ENCODE peak calls at places on chromosomes 11 and 22, in four cellular contexts. K is neuronal stem cell, S is ovary, E is tibial artery. R is an unnamed sample.

GRCh38 chr22:18063311-18063710 is 14.5 kb upstream of the PEX26 start:
- DNase-seq in S (no peak), K (no peak), E (no peak), R (no peak)

GRCh38 chr11:44755553-44756505 is 29.1 kb downstream of the TSPAN18 start:
- DNase-seq in K (no peak), S (no peak), E (peak; percentile 57), R (no peak)

GRCh38 chr22:50079689-50080465 is 5.3 kb downstream of the MLC1 start:
- DNase-seq in E (no peak), S (no peak), K (no peak), R (no peak)

GRCh38 chr11:44572884-44573283 is 7.4 kb downstream of the CD82 start:
- DNase-seq in S (no peak), E (no peak), K (no peak), R (no peak)

GRCh38 chr11:60762851-60763691 is 6.4 kb downstream of the MS4A15 start:
- DNase-seq in K (no peak), E (peak; percentile 3), S (no peak), R (no peak)

GRCh38 chr11:133746663-133747306 is 98.5 kb downstream of the SPATA19 start:
- DNase-seq in E (no peak), S (no peak), K (no peak), R (no peak)

GRCh38 chr22:49869091-49869830 is 15.6 kb downstream of the ZBED4 start:
- DNase-seq in E (no peak), S (no peak), K (no peak), R (no peak)

GRCh38 chr22:39308614-39309363 is 10.6 kb downstream of the RPL3 start:
- DNase-seq in S (peak; percentile 71), E (peak; percentile 85), K (no peak), R (no peak)

GRCh38 chr11:2468363-2469240 is 23.8 kb downstream of the KCNQ1 start:
- DNase-seq in S (no peak), E (no peak), K (no peak), R (no peak)

GRCh38 chr11:116821050-116821918 is 1.8 kb downstream of the APOA4 start:
- DNase-seq in E (peak; percentile 3), S (no peak), K (no peak), R (no peak)

GRCh38 chr11:46949297-46949696 is 12.7 kb downstream of the CSTPP1 start:
- DNase-seq in S (no peak), K (no peak), E (no peak), R (no peak)

GRCh38 chr11:97948793-97949192 is 1072.0 kb upstream of the CNTN5 start:
- DNase-seq in K (no peak), E (no peak), S (no peak), R (no peak)

GRCh38 chr11:75463106-75463774 is 30.2 kb upstream of the KLHL35 start:
- DNase-seq in S (no peak), K (no peak), E (no peak), R (no peak)

GRCh38 chr11:62752994-62753735 is 795 bp downstream of the ZBTB3 start:
- DNase-seq in E (no peak), K (no peak), S (no peak), R (no peak)

GRCh38 chr11:28834877-28835276 is 726.7 kb downstream of the METTL15 start:
- DNase-seq in S (no peak), E (no peak), K (no peak), R (no peak)

GRCh38 chr11:100356035-100356434 is 331.1 kb upstream of the ARHGAP42 start:
- DNase-seq in S (no peak), E (no peak), K (no peak), R (no peak)

GRCh38 chr22:37498289-37498909 is 12.2 kb upstream of the MFNG start:
- DNase-seq in E (no peak), S (no peak), K (peak; percentile 48), R (peak; percentile 71)

GRCh38 chr11:75072582-75072981 is 24.1 kb downstream of the OR2AT4 start:
- DNase-seq in K (no peak), S (no peak), E (no peak), R (no peak)

GRCh38 chr11:120587299-120587698 is 75.8 kb downstream of the GRIK4 start:
- DNase-seq in K (no peak), E (no peak), S (no peak), R (no peak)

GRCh38 chr11:64742087-64742939 is 1.6 kb downstream of the RASGRP2 start:
- DNase-seq in K (no peak), E (no peak), S (no peak), R (no peak)

GRCh38 chr11:70129051-70129592 is 51.0 kb downstream of the ANO1 start:
- DNase-seq in E (no peak), K (no peak), S (no peak), R (no peak)

GRCh38 chr22:21951931-21952465 is 650 bp downstream of the PPM1F start:
- DNase-seq in E (no peak), K (no peak), S (peak; percentile 64), R (peak; percentile 34)

GRCh38 chr22:48431014-48431413 is 1396.7 kb downstream of the BRD1 start:
- DNase-seq in E (peak; percentile 3), S (peak; percentile 4), K (no peak), R (no peak)

GRCh38 chr22:35589736-35590079 is 27.4 kb downstream of the MB start:
- DNase-seq in S (no peak), K (no peak), E (no peak), R (no peak)
- H3K27ac ChIP-seq in S (no peak overlapping the region), K (no peak overlapping the region), E (no peak overlapping the region), R (no peak overlapping the region)

DNA sequence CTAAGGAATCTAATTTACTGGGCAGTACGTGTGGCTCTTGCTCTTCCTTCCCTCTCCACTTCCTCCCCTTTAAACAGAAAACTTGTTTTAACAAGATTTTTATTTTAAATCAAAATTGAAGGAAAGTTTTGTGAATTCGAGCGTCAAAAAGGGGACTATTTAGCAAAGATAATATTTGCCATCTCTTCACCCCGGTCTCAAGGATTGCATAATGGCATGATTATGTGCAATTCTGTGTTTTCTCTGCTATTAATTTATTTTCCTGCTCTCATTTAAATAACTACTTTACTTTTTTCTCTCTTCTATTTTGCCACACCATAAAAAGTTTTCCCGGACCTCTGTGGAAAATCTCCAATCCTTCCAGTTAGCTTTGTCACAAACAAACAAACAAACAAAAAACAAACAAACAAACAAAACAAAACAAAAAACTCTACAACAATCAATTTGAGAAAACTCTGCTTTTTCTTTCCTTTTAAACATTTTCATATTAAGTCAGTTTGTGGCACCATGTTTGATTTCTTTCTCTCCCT is 10.2 kb upstream of the PAX6 start:
- DNase-seq in S (no peak), E (no peak), K (no peak), R (no peak)
- H3K4me1 ChIP-seq in S (peaks cover 3% of the 10 kb centered on the region), E (peaks cover 29% of the 10 kb centered on the region), K (peaks cover 16% of the 10 kb centered on the region), R (peaks cover 30% of the 10 kb centered on the region)

GRCh38 chr22:45977003-45977395 is at the start of gene WNT7B:
- DNase-seq in S (no peak), K (no peak), E (no peak), R (no peak)
- H3K27ac ChIP-seq in S (no peak within 1 kb of the TSS), K (no peak within 1 kb of the TSS), E (no peak within 1 kb of the TSS), R (no peak within 1 kb of the TSS)

GRCh38 chr11:126113515-126113957 is 50.9 kb upstream of the CDON start:
- DNase-seq in E (peak; percentile 95), S (peak; percentile 87), K (no peak), R (no peak)
- H3K4me1 ChIP-seq in E (peaks cover 38% of the 10 kb centered on the region), S (peaks cover 26% of the 10 kb centered on the region), K (peaks cover 4% of the 10 kb centered on the region), R (no peaks in the 10 kb centered on the region)

DNA sequence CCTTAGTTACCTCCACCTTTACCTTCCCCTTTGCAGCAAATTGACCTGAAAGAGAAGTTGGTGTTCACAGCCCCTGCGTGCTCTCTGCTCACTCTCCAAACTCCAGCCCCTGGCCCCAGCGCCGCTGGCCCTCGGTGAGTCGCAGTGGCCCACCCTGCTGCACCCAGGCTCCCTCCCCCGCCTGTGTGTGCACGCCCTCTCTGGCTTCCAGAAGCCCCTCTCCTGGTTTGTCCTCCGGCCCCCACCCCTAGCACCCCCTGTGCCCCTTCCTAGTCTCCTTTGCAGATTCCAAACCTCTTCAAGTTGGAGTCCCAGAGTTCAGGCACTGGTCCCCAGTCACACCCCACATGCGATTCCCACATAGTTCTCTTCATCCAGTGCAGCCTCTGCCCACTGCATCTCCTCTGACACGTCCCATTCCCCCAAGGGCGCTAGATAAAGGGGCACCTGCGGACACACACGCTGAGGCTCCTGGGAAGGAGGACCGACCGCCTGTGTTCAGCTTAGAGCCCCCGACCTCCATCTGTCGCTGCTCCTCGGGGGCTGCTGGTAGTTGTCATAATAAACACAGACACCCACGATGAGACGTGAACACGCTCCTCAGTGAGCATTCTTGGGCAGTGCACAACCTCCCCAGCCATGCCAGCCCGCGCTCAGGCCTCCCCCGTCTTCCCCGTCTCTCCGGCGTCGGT is 1.5 kb upstream of the PHRF1 start:
- DNase-seq in K (no peak), S (peak; percentile 60), E (no peak), R (peak; percentile 28)
- H3K27ac ChIP-seq in K (no peak overlapping the region), S (no peak overlapping the region), E (peak overlapping the region; percentile 80), R (no peak overlapping the region)

GRCh38 chr11:31822604-31823371 is 11.7 kb upstream of the PAX6 start:
- DNase-seq in S (no peak), K (no peak), E (no peak), R (no peak)

GRCh38 chr11:31825453-31826391 is 14.6 kb upstream of the PAX6 start:
- DNase-seq in K (peak; percentile 23), S (no peak), E (no peak), R (no peak)

GRCh38 chr11:31821779-31822574 is 10.9 kb upstream of the PAX6 start:
- DNase-seq in E (no peak), K (peak; percentile 18), S (no peak), R (no peak)

GRCh38 chr11:31824791-31825452 is 13.8 kb upstream of the PAX6 start:
- DNase-seq in S (no peak), E (no peak), K (no peak), R (no peak)

GRCh38 chr11:31823372-31824371 is 12.6 kb upstream of the PAX6 start:
- DNase-seq in K (no peak), E (no peak), S (no peak), R (no peak)
- H3K4me1 ChIP-seq in K (peaks cover 11% of the 10 kb centered on the region), E (peaks cover 21% of the 10 kb centered on the region), S (peaks cover 3% of the 10 kb centered on the region), R (peaks cover 12% of the 10 kb centered on the region)

GRCh38 chr11:96136623-96137313 is 206.2 kb downstream of the MAML2 start:
- DNase-seq in S (no peak), E (no peak), K (no peak), R (no peak)

GRCh38 chr11:96134622-96135021 is 208.4 kb downstream of the MAML2 start:
- DNase-seq in S (no peak), E (no peak), K (no peak), R (no peak)

GRCh38 chr11:96130061-96130460 is 206.2 kb upstream of the MTMR2 start:
- DNase-seq in S (no peak), E (no peak), K (no peak), R (no peak)

GRCh38 chr11:96127596-96127959 is 203.7 kb upstream of the MTMR2 start:
- DNase-seq in E (no peak), K (no peak), S (no peak), R (no peak)

GRCh38 chr11:96132437-96132836 is 208.5 kb upstream of the MTMR2 start:
- DNase-seq in S (no peak), E (no peak), K (no peak), R (no peak)
- H3K27ac ChIP-seq in S (no peak overlapping the region), E (no peak overlapping the region), K (no peak overlapping the region), R (no peak overlapping the region)

GRCh38 chr11:12691473-12691872 is 17.3 kb downstream of the TEAD1 start:
- DNase-seq in K (no peak), S (no peak), E (no peak), R (no peak)

GRCh38 chr11:12689029-12689755 is 15.0 kb downstream of the TEAD1 start:
- DNase-seq in E (no peak), S (no peak), K (no peak), R (no peak)

GRCh38 chr11:12692238-12693074 is 18.2 kb downstream of the TEAD1 start:
- DNase-seq in S (peak; percentile 96), E (peak; percentile 87), K (no peak), R (no peak)

GRCh38 chr11:12693075-12693473 is 18.9 kb downstream of the TEAD1 start:
- DNase-seq in S (no peak), K (no peak), E (no peak), R (no peak)

GRCh38 chr11:12690663-12691062 is 16.4 kb downstream of the TEAD1 start:
- DNase-seq in K (no peak), S (no peak), E (no peak), R (no peak)
- H3K4me1 ChIP-seq in K (peaks cover 42% of the 10 kb centered on the region), S (peaks cover 27% of the 10 kb centered on the region), E (peaks cover 58% of the 10 kb centered on the region), R (no peaks in the 10 kb centered on the region)